ENCODE peak calls at places on chromosomes 12 and 14, in four cellular contexts. One of them, this sample, is unnamed.

GRCh38 chr12:111437816-111438454 is 32.2 kb downstream of the SH2B3 start:
- DNase-seq in BJ: no peak
- DNase-seq in cardiac muscle cell: no peak
- DNase-seq in heart left ventricle: peak; percentile 66
- DNase-seq in this sample: peak; percentile 67

GRCh38 chr14:92039073-92039719 is 663 bp downstream of the TRIP11 start:
- DNase-seq in BJ: peak; percentile 18
- DNase-seq in heart left ventricle: no peak
- DNase-seq in cardiac muscle cell: peak; percentile 89
- DNase-seq in this sample: no peak

GRCh38 chr12:107411792-107412535 is 273.6 kb upstream of the PWP1 start:
- DNase-seq in BJ: peak; percentile 29
- DNase-seq in heart left ventricle: no peak
- DNase-seq in cardiac muscle cell: no peak
- DNase-seq in this sample: no peak

GRCh38 chr12:6540181-6540877 is 6.0 kb downstream of the GAPDH start:
- DNase-seq in BJ: peak; percentile 87
- DNase-seq in heart left ventricle: peak; percentile 93
- DNase-seq in cardiac muscle cell: peak; percentile 77
- DNase-seq in this sample: peak; percentile 96

GRCh38 chr12:76030378-76031080 is 1.0 kb downstream of the PHLDA1 start:
- DNase-seq in heart left ventricle: peak; percentile 38
- DNase-seq in cardiac muscle cell: peak; percentile 44
- DNase-seq in BJ: no peak
- DNase-seq in this sample: peak; percentile 31

GRCh38 chr12:38905480-38906351 is at the start of gene CPNE8:
- DNase-seq in BJ: peak; percentile 24
- DNase-seq in cardiac muscle cell: peak; percentile 19
- DNase-seq in heart left ventricle: peak; percentile 87
- DNase-seq in this sample: peak; percentile 86

GRCh38 chr12:56836317-56836716 is 73.2 kb downstream of the HSD17B6 start:
- DNase-seq in BJ: peak; percentile 23
- DNase-seq in heart left ventricle: peak; percentile 27
- DNase-seq in cardiac muscle cell: no peak
- DNase-seq in this sample: no peak

GRCh38 chr14:51880810-51881580 is 20.6 kb downstream of the GNG2 start:
- DNase-seq in BJ: peak; percentile 24
- DNase-seq in heart left ventricle: no peak
- DNase-seq in cardiac muscle cell: no peak
- DNase-seq in this sample: no peak

GRCh38 chr14:59632381-59632780 is 55.8 kb upstream of the CCDC175 start:
- DNase-seq in heart left ventricle: no peak
- DNase-seq in BJ: no peak
- DNase-seq in cardiac muscle cell: peak; percentile 30
- DNase-seq in this sample: peak; percentile 45

GRCh38 chr12:5710260-5710878 is 234.7 kb downstream of the ANO2 start:
- DNase-seq in cardiac muscle cell: no peak
- DNase-seq in BJ: no peak
- DNase-seq in heart left ventricle: no peak
- DNase-seq in this sample: no peak

GRCh38 chr12:113974006-113974405 is 7.9 kb upstream of the RBM19 start:
- DNase-seq in BJ: no peak
- DNase-seq in cardiac muscle cell: no peak
- DNase-seq in heart left ventricle: no peak
- DNase-seq in this sample: no peak

GRCh38 chr14:106872619-106873446 is 1346.5 kb downstream of the TMEM121 start:
- DNase-seq in BJ: no peak
- DNase-seq in cardiac muscle cell: no peak
- DNase-seq in heart left ventricle: no peak
- DNase-seq in this sample: peak; percentile 96
- TF ChIP-seq CTCF in BJ: no peak
- TF ChIP-seq CTCF in cardiac muscle cell: no peak
- TF ChIP-seq CTCF in heart left ventricle: peak; percentile 27
- TF ChIP-seq CTCF in this sample: peak; percentile 76

DNA sequence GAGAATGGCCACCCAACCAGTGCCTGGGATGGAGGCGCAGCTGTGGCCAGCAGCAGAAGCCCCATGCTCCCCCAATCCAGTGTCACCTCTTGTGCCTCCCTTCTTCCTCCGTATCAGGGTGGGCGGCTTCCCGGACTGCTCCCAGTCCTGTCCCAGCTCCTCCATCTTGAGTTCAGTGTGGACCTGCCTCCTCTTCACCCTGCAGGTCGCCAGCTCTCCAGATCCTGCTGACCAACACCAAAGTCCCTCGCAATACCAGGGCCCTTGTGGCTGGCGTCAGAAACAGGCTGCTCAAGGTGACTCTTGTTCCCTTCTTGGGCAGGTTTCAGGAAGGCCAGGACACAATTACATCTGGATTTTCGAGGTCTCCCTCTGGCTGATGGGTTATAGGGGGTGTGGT is 17.0 kb downstream of the MVK start:
- DNase-seq in heart left ventricle: no peak
- DNase-seq in BJ: no peak
- DNase-seq in cardiac muscle cell: no peak
- DNase-seq in this sample: no peak
- TF ChIP-seq CTCF in heart left ventricle: no peak
- TF ChIP-seq CTCF in BJ: no peak
- TF ChIP-seq CTCF in cardiac muscle cell: no peak
- TF ChIP-seq CTCF in this sample: no peak

GRCh38 chr12:16362550-16362949 is 15.1 kb downstream of the MGST1 start:
- DNase-seq in heart left ventricle: no peak
- DNase-seq in cardiac muscle cell: no peak
- DNase-seq in BJ: no peak
- DNase-seq in this sample: no peak

GRCh38 chr12:16358896-16359295 is 11.5 kb downstream of the MGST1 start:
- DNase-seq in heart left ventricle: no peak
- DNase-seq in cardiac muscle cell: no peak
- DNase-seq in BJ: no peak
- DNase-seq in this sample: no peak

GRCh38 chr12:16361142-16361783 is 13.8 kb downstream of the MGST1 start:
- DNase-seq in cardiac muscle cell: no peak
- DNase-seq in heart left ventricle: no peak
- DNase-seq in BJ: no peak
- DNase-seq in this sample: peak; percentile 50

GRCh38 chr12:16359512-16360491 is 12.4 kb downstream of the MGST1 start:
- DNase-seq in heart left ventricle: peak; percentile 47
- DNase-seq in cardiac muscle cell: peak; percentile 65
- DNase-seq in BJ: no peak
- DNase-seq in this sample: peak; percentile 81
- TF ChIP-seq CTCF in heart left ventricle: peak; percentile 66
- TF ChIP-seq CTCF in cardiac muscle cell: peak; percentile 84
- TF ChIP-seq CTCF in BJ: peak; percentile 73
- TF ChIP-seq CTCF in this sample: peak; percentile 47

GRCh38 chr14:105917933-105918436 is 391.6 kb downstream of the TMEM121 start:
- DNase-seq in BJ: no peak
- DNase-seq in heart left ventricle: no peak
- DNase-seq in cardiac muscle cell: no peak
- DNase-seq in this sample: peak; percentile 26
- TF ChIP-seq CTCF in BJ: no peak
- TF ChIP-seq CTCF in heart left ventricle: no peak
- TF ChIP-seq CTCF in cardiac muscle cell: no peak
- TF ChIP-seq CTCF in this sample: no peak

GRCh38 chr12:49283541-49284429 is 11.2 kb upstream of the PRPH start:
- DNase-seq in heart left ventricle: no peak
- DNase-seq in BJ: no peak
- DNase-seq in cardiac muscle cell: no peak
- DNase-seq in this sample: no peak
- TF ChIP-seq CTCF in heart left ventricle: no peak
- TF ChIP-seq CTCF in BJ: no peak
- TF ChIP-seq CTCF in cardiac muscle cell: no peak
- TF ChIP-seq CTCF in this sample: no peak

GRCh38 chr12:57861967-57862366 is 15.4 kb upstream of the CTDSP2 start:
- DNase-seq in BJ: no peak
- DNase-seq in cardiac muscle cell: no peak
- DNase-seq in heart left ventricle: no peak
- DNase-seq in this sample: no peak

GRCh38 chr12:57864811-57865751 is 18.6 kb upstream of the CTDSP2 start:
- DNase-seq in cardiac muscle cell: peak; percentile 65
- DNase-seq in heart left ventricle: peak; percentile 90
- DNase-seq in BJ: peak; percentile 38
- DNase-seq in this sample: peak; percentile 69

GRCh38 chr12:57863676-57864075 is 17.1 kb upstream of the CTDSP2 start:
- DNase-seq in BJ: no peak
- DNase-seq in heart left ventricle: no peak
- DNase-seq in cardiac muscle cell: no peak
- DNase-seq in this sample: no peak

GRCh38 chr12:57866308-57867019 is 19.9 kb upstream of the CTDSP2 start:
- DNase-seq in cardiac muscle cell: no peak
- DNase-seq in heart left ventricle: no peak
- DNase-seq in BJ: no peak
- DNase-seq in this sample: no peak

DNA sequence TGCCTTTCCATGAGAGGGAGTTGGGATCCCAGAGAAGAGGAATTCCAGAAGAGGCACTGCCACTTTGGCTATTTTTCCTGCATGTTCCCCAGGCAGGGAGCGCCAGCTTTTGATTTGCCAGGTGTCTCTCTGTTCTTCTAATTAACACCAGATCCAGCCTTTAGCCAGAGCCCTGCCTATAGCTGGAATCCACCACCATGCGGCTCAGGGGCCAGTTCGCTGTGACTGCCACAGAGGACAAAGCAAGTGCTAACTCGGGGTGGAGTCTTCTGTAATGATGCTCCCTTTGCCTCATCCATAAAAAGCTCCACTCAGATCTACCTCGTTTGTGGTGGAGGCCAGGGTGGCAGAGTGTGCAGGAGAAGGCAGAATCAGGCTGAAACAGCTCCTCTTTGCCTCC is 17.9 kb upstream of the CTDSP2 start:
- DNase-seq in BJ: no peak
- DNase-seq in heart left ventricle: no peak
- DNase-seq in cardiac muscle cell: no peak
- DNase-seq in this sample: no peak
- TF ChIP-seq CTCF in BJ: no peak
- TF ChIP-seq CTCF in heart left ventricle: no peak
- TF ChIP-seq CTCF in cardiac muscle cell: no peak
- TF ChIP-seq CTCF in this sample: no peak

DNA sequence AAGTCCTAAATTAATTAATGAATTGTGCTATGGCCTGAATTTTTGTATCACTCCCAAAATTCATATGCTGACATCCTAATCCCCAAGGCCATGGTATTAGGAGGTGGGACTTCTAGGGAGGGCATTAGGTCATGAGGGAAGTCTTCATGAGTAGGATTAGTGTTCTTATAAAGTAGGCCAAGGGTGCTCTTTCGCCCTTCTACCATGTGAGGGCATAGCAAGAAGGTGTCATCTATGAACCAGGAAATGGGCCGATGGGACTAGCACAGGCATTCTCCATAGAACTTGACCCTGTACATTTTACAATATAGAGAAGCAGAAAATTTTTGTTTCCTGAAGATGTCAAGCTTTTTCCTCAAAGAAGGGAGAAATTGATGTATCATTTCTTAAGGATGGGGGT is 12.5 kb downstream of the SYT10 start:
- DNase-seq in BJ: no peak
- DNase-seq in heart left ventricle: no peak
- DNase-seq in cardiac muscle cell: peak; percentile 53
- DNase-seq in this sample: no peak
- TF ChIP-seq CTCF in BJ: no peak
- TF ChIP-seq CTCF in heart left ventricle: no peak
- TF ChIP-seq CTCF in cardiac muscle cell: no peak
- TF ChIP-seq CTCF in this sample: no peak

GRCh38 chr14:102496955-102497744 is 12.4 kb downstream of the ANKRD9 start:
- DNase-seq in cardiac muscle cell: no peak
- DNase-seq in heart left ventricle: no peak
- DNase-seq in BJ: no peak
- DNase-seq in this sample: no peak

GRCh38 chr14:102498678-102499265 is 10.8 kb downstream of the ANKRD9 start:
- DNase-seq in heart left ventricle: no peak
- DNase-seq in BJ: no peak
- DNase-seq in cardiac muscle cell: no peak
- DNase-seq in this sample: no peak

GRCh38 chr14:102496331-102496691 is 13.3 kb downstream of the ANKRD9 start:
- DNase-seq in heart left ventricle: no peak
- DNase-seq in cardiac muscle cell: no peak
- DNase-seq in BJ: no peak
- DNase-seq in this sample: no peak

GRCh38 chr14:102499401-102500189 is 10.0 kb downstream of the ANKRD9 start:
- DNase-seq in cardiac muscle cell: no peak
- DNase-seq in BJ: no peak
- DNase-seq in heart left ventricle: peak; percentile 93
- DNase-seq in this sample: no peak

DNA sequence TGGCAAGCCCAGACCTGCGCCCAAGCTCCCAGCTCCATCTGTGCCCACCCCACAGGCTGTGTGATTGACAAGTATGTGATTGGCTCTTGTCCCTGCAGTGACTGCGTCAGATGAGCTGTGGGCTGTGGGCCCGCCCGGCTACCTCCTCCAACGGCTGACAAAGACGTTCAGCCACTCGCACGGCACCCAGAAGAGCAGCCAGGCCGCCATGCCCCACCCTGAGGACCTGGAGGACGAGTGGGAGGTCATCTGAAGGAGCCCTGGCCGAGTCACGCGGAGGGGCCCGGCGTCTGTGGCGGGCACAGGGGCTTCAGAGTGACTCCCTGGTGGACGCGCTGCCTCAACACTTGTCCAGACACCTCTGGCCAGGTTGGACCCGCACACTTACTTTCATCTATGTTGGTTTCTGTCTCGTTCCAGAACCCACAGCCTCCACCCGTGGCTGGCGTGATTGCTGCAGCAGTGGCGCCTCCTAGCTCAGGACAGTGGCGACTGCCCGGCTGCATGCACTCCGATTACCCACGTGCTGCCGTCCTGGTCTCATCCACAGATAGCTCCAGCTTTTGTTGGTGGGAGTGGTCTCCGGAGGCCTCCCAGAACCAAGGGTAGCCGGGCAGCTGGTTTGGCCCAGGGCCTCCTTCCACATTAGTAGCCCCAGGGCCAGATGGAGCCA is 11.4 kb downstream of the ANKRD9 start:
- DNase-seq in cardiac muscle cell: no peak
- DNase-seq in BJ: no peak
- DNase-seq in heart left ventricle: no peak
- DNase-seq in this sample: peak; percentile 65
- TF ChIP-seq CTCF in cardiac muscle cell: no peak
- TF ChIP-seq CTCF in BJ: no peak
- TF ChIP-seq CTCF in heart left ventricle: peak; percentile 16
- TF ChIP-seq CTCF in this sample: no peak

DNA sequence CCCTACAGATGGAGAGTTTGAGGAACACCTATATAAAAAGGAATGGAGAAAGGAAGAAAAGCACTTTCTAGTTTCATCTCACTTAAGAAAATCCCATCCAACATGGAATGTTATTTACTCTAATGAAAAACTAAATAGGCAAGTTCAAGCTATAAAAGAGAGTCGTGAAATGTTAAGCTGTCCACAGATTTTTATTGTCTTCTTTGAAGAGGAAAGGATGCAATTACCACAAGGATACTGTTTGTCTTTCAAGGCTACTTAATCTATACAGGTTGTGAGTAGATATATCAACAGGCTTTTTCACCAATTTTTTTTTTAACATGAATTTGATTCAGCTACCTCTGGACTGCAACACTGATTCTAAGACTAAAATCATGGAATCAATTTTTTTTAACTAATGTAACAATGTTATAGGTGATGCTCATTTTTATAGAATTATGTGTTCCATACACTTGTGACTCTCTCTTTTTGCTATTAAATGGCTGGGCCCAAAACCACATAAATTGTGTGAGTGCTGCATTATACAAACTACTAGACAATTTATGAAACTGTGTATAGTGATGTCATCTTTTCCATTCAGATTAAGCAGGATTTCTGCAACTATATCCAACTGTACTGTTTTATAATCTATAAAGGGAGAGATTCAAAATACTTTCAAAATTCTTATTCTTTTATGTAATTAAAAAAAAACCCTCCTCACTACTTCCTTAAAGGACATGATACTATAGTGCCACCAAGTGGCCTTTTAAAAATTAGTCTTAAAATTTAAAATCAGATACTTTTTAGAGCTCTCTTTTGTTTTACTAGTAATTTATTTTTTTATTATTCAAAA is 26.7 kb upstream of the BMAL2 start:
- DNase-seq in heart left ventricle: no peak
- DNase-seq in BJ: no peak
- DNase-seq in cardiac muscle cell: peak; percentile 30
- DNase-seq in this sample: no peak
- TF ChIP-seq CTCF in heart left ventricle: peak; percentile 75
- TF ChIP-seq CTCF in BJ: peak; percentile 26
- TF ChIP-seq CTCF in cardiac muscle cell: peak; percentile 29
- TF ChIP-seq CTCF in this sample: peak; percentile 15